ENCODE peak calls at places on chromosomes 7 and 10, in four cellular contexts. H is HepG2, X is K562, B is GM12878. J is an unnamed sample.

GRCh38 chr7:27185708-27186449 is 847 bp upstream of the HOXA11 start:
- DNase-seq in H (no peak), B (no peak), X (no peak), J (no peak)

GRCh38 chr10:6116806-6117205 is 28.0 kb downstream of the RBM17 start:
- DNase-seq in B (no peak), H (no peak), X (no peak), J (no peak)

GRCh38 chr7:36627836-36628235 is 96.5 kb downstream of the AOAH start:
- DNase-seq in X (no peak), B (no peak), H (no peak), J (no peak)

GRCh38 chr10:129891806-129892205 is 72.3 kb downstream of the EBF3 start:
- DNase-seq in X (no peak), B (no peak), H (no peak), J (no peak)

GRCh38 chr7:81007053-81007452 is 88.2 kb upstream of the SEMA3C start:
- DNase-seq in H (no peak), B (no peak), X (no peak), J (no peak)

GRCh38 chr7:64494912-64495461 is 67.9 kb downstream of the ZNF680 start:
- DNase-seq in B (no peak), X (no peak), H (no peak), J (no peak)

GRCh38 chr7:78601728-78602127 is 803.2 kb downstream of the PHTF2 start:
- DNase-seq in B (no peak), X (no peak), H (no peak), J (no peak)

GRCh38 chr10:109205929-109206585 is 717.3 kb downstream of the XPNPEP1 start:
- DNase-seq in B (no peak), H (no peak), X (no peak), J (no peak)

GRCh38 chr10:113983552-113983951 is 60.1 kb upstream of the ADRB1 start:
- DNase-seq in B (no peak), X (no peak), H (no peak), J (no peak)

GRCh38 chr7:135164357-135165021 is 6.0 kb downstream of the CYREN start:
- DNase-seq in B (no peak), X (no peak), H (no peak), J (peak)

GRCh38 chr10:103763374-103764202 is 91.8 kb downstream of the SH3PXD2A start:
- DNase-seq in H (no peak), X (peak), B (no peak), J (no peak)

GRCh38 chr7:2139004-2139652 is 93.6 kb downstream of the MAD1L1 start:
- DNase-seq in H (no peak), B (no peak), X (no peak), J (no peak)

GRCh38 chr7:2141656-2142055 is 91.1 kb downstream of the MAD1L1 start:
- DNase-seq in X (no peak), H (no peak), B (no peak), J (no peak)

GRCh38 chr7:2142386-2142785 is 90.4 kb downstream of the MAD1L1 start:
- DNase-seq in X (no peak), B (no peak), H (no peak), J (no peak)

GRCh38 chr7:2141011-2141410 is 91.7 kb downstream of the MAD1L1 start:
- DNase-seq in X (no peak), H (no peak), B (no peak), J (no peak)

DNA sequence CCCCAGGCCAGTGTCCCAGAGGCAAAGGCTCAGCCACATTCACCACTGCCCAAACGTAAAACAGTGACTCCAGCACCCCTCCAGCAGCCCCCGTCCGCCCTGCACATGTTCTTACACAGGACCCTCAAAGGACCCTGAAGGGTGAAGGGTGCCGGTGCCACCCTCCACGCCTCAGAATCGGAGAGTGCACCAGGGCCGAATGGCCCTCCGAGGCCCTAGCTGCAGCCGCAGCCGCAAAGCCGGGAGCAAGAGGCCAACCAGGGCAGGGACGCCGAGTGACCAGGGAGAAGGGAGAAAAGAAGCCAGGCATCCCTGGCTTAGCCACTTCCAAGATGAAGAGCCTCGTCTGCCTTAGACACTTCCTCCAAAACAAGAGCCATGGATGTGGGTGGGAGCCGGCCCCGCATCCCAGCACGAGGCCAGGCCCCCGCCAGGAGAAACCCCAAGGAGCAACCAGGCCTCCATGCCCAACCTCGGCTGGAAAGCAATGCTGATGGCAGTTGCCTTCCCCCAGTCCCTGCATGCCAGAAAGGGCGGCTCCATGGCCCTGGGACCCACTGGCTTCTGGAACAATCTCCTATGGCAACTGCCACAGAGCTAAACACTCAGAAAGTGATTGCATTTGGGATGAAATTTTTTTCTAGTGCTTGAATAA is 92.4 kb downstream of the MAD1L1 start:
- DNase-seq in X (no peak), H (no peak), B (no peak), J (no peak)
- TF ChIP-seq SP1 in X (no peak), H (no peak), B (no peak), J (no peak)

GRCh38 chr10:87591589-87591886 is 68.1 kb upstream of the PAPSS2 start:
- DNase-seq in B (no peak), H (no peak), X (no peak), J (no peak)

GRCh38 chr10:87594181-87594580 is 65.5 kb upstream of the PAPSS2 start:
- DNase-seq in B (no peak), X (no peak), H (no peak), J (no peak)

GRCh38 chr10:87594864-87595263 is 64.8 kb upstream of the PAPSS2 start:
- DNase-seq in B (no peak), H (no peak), X (no peak), J (no peak)

GRCh38 chr10:87596351-87596750 is 63.3 kb upstream of the PAPSS2 start:
- DNase-seq in X (no peak), H (no peak), B (peak), J (no peak)

DNA sequence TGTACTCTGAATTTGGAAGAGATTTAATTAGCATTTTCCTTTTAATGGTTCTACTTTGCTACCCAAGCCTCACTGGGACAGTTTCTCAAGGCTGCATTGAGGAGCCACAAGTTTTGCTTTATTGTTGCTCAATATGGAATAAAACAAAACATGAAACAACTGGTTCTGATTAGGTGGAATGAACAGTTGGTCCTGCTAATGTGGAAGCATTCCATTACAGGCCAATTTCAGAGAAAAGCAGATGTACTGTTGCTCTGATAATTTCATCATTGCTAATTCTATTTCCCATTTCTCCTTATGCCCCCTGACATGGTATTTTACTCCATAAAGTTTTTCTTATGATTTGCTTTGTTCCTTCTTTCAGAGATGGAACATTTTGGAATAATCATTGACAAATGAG is 66.0 kb upstream of the PAPSS2 start:
- DNase-seq in B (no peak), X (no peak), H (no peak), J (no peak)
- TF ChIP-seq BHLHE40 in B (no peak), X (no peak), H (no peak), J (no peak)

GRCh38 chr7:130210181-130210935 is 2.7 kb downstream of the SSMEM1 start:
- DNase-seq in X (no peak), H (peak), B (no peak), J (peak)
- TF ChIP-seq TARDBP in X (no peak), H (no peak), B (no peak), J (no peak)

DNA sequence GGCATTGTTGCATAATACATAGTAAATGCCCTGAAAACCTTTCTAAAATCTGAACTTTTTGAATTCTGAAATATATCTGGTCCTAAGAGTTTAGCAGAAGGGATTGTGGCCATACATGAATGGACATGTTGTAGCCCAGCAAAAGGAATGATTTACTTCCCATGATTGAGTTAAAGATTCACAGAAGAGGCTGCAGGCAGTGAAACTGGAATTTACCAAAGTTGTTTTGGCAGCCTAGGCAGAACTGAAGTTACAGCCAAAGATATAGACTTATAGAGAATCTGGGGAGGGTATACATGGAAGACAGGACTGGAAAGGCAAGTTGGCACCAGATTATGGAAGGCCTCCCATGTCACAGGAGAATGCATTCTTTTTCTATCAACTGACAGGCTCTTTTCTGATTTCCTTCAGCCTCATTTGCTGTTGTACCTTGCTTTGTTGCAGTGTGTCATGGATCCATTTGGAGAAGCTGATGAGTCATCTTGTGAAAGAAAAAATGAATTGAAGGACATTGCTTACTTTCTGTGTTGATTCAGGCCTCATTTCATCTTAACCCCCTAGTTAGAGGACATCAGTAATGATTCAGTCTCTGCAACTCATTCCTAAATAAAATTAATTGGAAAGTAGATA is 356.2 kb upstream of the LRGUK start:
- DNase-seq in X (no peak), H (peak), B (no peak), J (no peak)
- TF ChIP-seq SP1 in X (no peak), H (no peak), B (no peak), J (no peak)

DNA sequence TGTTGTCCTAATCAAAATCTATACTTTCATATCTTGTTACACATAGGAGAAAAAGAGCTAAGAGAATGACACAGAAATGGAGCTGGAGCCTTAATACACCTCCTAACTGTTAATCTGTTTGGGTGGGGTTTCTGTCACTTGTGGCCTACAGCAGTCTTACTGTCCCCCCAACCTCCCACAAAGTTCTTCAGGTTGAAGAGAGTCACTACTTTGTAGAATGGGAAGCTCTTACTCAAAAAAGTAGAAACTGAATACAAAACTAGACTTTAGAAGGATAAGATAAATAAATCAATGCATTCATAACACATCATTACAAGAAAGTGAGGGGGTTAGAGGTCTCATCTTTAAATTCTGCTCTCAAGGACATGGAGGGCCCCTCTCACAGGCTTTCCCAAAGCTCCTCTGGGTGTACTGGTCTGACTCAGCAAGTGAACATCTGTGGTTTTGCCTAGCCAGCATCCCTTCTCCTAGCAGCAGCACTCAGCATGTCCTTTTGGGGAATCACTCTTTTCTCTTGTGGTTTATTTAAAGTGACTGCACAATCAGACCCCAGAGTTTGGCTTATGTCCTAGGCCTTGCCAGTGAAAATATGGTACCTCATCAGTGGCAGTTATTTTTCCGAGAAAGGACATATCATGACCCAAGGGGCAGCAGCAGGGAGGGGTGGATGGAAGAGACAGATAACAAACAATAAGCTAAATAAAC is 2.0 kb upstream of the BLVRA start:
- DNase-seq in B (no peak), H (no peak), X (no peak), J (no peak)
- TF ChIP-seq BHLHE40 in B (no peak), H (no peak), X (no peak), J (no peak)

DNA sequence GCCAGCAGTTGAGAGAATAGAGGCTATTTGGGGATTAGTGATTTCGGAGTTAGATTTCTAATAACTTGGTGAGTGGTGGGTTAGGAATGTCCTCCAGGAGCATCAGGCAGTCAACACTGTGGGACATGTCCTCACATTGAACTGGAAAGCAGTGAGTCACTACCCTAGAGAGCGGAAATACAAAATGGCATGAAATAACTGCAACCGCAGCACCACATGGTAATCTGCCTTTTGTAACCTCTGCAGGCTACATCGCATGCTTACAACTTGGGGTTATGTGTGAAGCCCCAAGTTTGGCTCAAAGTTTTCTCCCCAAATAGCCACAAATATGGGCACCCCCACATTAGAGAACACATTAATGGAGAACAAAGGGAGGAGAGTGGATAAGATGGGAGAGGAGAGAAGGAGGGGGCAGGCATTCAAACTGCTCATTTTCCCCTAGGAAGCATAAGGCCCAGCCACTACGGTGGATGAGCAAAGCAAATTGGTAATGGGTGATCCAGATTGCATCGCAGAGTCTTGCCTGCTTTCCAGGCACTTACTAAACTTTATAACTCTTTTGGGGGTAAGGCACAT is 22.0 kb upstream of the SLF2 start:
- DNase-seq in B (no peak), H (peak), X (no peak), J (no peak)
- TF ChIP-seq TARDBP in B (no peak), H (no peak), X (no peak), J (no peak)

GRCh38 chr10:49364747-49365146 is 31.1 kb downstream of the DRGX start:
- DNase-seq in H (no peak), B (no peak), X (no peak), J (no peak)

GRCh38 chr10:49361178-49361554 is 34.7 kb downstream of the DRGX start:
- DNase-seq in X (no peak), H (no peak), B (no peak), J (no peak)

GRCh38 chr10:49361735-49362568 is 33.9 kb downstream of the DRGX start:
- DNase-seq in H (no peak), X (no peak), B (no peak), J (no peak)

GRCh38 chr10:49363309-49364031 is 32.4 kb downstream of the DRGX start:
- DNase-seq in H (no peak), X (no peak), B (no peak), J (no peak)

DNA sequence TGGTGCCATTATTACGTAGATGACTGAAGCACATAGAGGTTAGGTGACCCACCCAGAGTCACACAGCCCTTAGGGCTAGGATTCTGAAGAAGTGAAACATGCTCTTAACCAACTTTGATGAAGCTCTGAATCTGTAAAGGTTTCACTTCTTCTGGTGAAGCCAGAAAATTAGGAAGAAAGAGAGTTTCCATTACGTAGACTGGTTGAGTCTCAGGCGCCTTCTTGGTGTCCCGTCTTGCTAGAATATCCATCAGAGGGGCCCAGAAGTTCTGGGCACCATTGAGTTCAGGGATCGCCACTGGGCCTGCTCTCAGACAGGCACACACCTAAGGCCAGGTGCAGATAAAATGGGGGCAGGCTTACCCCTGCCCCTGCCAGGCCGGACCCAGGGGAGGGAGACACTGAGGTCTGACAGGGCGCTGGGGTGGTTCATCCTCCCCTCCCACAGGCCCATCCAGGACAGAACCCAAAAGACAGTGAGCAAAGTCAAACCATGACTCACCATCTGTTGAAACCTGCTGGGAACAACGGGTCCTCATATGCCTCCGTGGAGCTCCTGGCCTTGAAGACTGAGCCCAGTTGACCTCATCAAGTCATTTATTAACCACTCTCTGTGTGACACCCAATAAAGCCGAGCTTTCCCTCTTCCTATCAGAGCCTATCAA is 33.2 kb downstream of the DRGX start:
- DNase-seq in H (peak), X (no peak), B (peak), J (no peak)
- TF ChIP-seq SP1 in H (no peak), X (no peak), B (no peak), J (no peak)

GRCh38 chr10:75247797-75248196 is 12.0 kb upstream of the COMTD1 start:
- DNase-seq in H (no peak), B (no peak), X (no peak), J (no peak)

GRCh38 chr10:75244487-75245353 is 9.0 kb upstream of the COMTD1 start:
- DNase-seq in H (no peak), B (no peak), X (no peak), J (no peak)

GRCh38 chr10:75246506-75246905 is 10.7 kb upstream of the COMTD1 start:
- DNase-seq in B (no peak), X (no peak), H (no peak), J (no peak)

GRCh38 chr10:75243426-75243825 is 7.7 kb upstream of the COMTD1 start:
- DNase-seq in B (no peak), X (peak), H (no peak), J (no peak)

DNA sequence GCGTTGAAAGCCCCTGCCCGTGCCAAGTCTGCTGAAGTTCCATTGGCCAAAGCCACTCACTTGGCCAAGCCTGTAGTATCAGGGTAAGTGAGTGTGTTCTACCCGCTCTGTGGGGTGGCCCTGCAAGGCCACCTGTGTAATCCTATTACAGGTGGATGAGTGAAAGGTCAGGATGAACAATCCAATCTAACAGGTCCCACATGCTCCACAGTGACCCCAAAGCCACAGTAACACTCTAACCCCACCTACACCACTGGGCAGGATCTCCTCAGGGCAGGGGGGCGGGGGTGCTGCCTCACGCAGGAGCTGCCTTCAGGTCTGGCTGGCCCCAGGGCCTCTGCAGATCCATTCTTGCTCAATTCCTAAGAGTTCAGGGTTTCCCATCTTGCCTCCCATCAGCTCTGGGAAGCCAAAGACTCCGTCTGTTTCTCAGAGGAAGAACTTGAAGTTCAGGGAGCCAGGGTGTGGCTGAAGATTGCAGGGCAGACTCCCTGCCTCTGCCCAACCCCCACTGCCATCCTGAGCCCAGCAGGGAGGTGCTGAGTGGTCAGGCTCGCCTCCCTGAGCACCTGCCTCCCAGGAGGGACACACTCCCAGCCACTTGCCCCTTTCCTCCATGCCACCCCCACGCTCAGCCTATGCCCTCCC is 9.7 kb upstream of the COMTD1 start:
- DNase-seq in B (no peak), H (no peak), X (no peak), J (no peak)
- TF ChIP-seq BHLHE40 in B (no peak), H (no peak), X (no peak), J (no peak)

J was measured in HEK293T.